ENCODE peak calls at places on chromosomes 2 and 18, in nine cellular contexts. E, K, G, M, L, P, A, J and W are unnamed samples.

GRCh38 chr2:149451417-149452165 is 121.2 kb downstream of the LYPD6 start:
- DNase-seq in E (no peak), K (no peak), G (no peak), M (no peak), L (no peak), P (no peak), A (no peak), J (no peak), W (no peak)

GRCh38 chr2:120904379-120904778 is 168.7 kb downstream of the GLI2 start:
- DNase-seq in E (no peak), K (no peak), G (no peak), M (no peak), L (no peak), P (no peak), A (no peak), J (no peak), W (no peak)

GRCh38 chr2:71291398-71291797 is 40.2 kb upstream of the ZNF638 start:
- DNase-seq in E (no peak), K (no peak), G (no peak), M (peak), L (no peak), P (no peak), A (no peak), J (no peak), W (no peak)

GRCh38 chr2:136129601-136130000 is 11.7 kb upstream of the CXCR4 start:
- DNase-seq in E (no peak), K (no peak), G (no peak), M (no peak), L (no peak), P (no peak), A (no peak), J (no peak), W (no peak)

GRCh38 chr2:133841905-133842304 is 273.6 kb upstream of the NCKAP5 start:
- DNase-seq in E (no peak), K (no peak), G (no peak), M (peak), L (no peak), P (no peak), A (peak), J (peak), W (no peak)

GRCh38 chr2:213013979-213014378 is 137.4 kb downstream of the IKZF2 start:
- DNase-seq in E (no peak), K (no peak), G (no peak), M (no peak), L (no peak), P (no peak), A (no peak), J (no peak), W (no peak)

GRCh38 chr2:241878007-241878970 is 8.8 kb downstream of the RTP5 start:
- DNase-seq in E (peak), K (peak), G (peak), M (peak), L (peak), P (peak), A (peak), J (peak), W (peak)

GRCh38 chr2:70467831-70468810 is 85.5 kb downstream of the TGFA start:
- DNase-seq in E (no peak), K (no peak), G (no peak), M (no peak), L (no peak), P (no peak), A (no peak), J (no peak), W (no peak)

GRCh38 chr2:59892398-59892797 is 661.1 kb downstream of the BCL11A start:
- DNase-seq in E (no peak), K (no peak), G (no peak), M (no peak), L (no peak), P (no peak), A (no peak), J (no peak), W (no peak)

GRCh38 chr2:212979799-212980198 is 171.6 kb downstream of the IKZF2 start:
- DNase-seq in E (no peak), K (no peak), G (no peak), M (no peak), L (no peak), P (no peak), A (no peak), J (no peak), W (no peak)

GRCh38 chr2:233152541-233152940 is 92.4 kb downstream of the INPP5D start:
- DNase-seq in E (no peak), K (no peak), G (no peak), M (no peak), L (no peak), P (no peak), A (no peak), J (peak), W (no peak)

GRCh38 chr18:73688851-73689659 is 458.6 kb downstream of the FBXO15 start:
- DNase-seq in E (no peak), K (no peak), G (peak), M (peak), L (no peak), P (no peak), A (peak), J (peak), W (no peak)

GRCh38 chr18:5600376-5601071 is 56.7 kb upstream of the EPB41L3 start:
- DNase-seq in E (no peak), K (no peak), G (peak), M (no peak), L (no peak), P (no peak), A (no peak), J (peak), W (no peak)

GRCh38 chr2:12675801-12676200 is 40.9 kb upstream of the TRIB2 start:
- DNase-seq in E (no peak), K (no peak), G (no peak), M (no peak), L (no peak), P (no peak), A (peak), J (peak), W (no peak)

GRCh38 chr2:41949541-41950439 is 98.0 kb upstream of the PKDCC start:
- DNase-seq in E (no peak), K (no peak), G (peak), M (no peak), L (no peak), P (no peak), A (no peak), J (no peak), W (no peak)

GRCh38 chr18:13500891-13501887 is 225.2 kb downstream of the FAM210A start:
- DNase-seq in E (peak), K (no peak), G (no peak), M (peak), L (peak), P (no peak), A (peak), J (peak), W (no peak)

GRCh38 chr2:204260906-204261305 is 284.4 kb upstream of the PARD3B start:
- DNase-seq in E (no peak), K (no peak), G (peak), M (no peak), L (no peak), P (no peak), A (no peak), J (no peak), W (no peak)

GRCh38 chr2:16640024-16640423 is 25.6 kb downstream of the CYRIA start:
- DNase-seq in E (no peak), K (no peak), G (no peak), M (no peak), L (no peak), P (no peak), A (no peak), J (no peak), W (no peak)

GRCh38 chr2:16641509-16641908 is 24.1 kb downstream of the CYRIA start:
- DNase-seq in E (no peak), K (no peak), G (no peak), M (no peak), L (no peak), P (no peak), A (no peak), J (no peak), W (no peak)

GRCh38 chr2:16639431-16639830 is 26.2 kb downstream of the CYRIA start:
- DNase-seq in E (no peak), K (no peak), G (peak), M (no peak), L (no peak), P (no peak), A (no peak), J (no peak), W (no peak)

GRCh38 chr2:16640867-16641266 is 24.8 kb downstream of the CYRIA start:
- DNase-seq in E (no peak), K (no peak), G (no peak), M (no peak), L (no peak), P (no peak), A (no peak), J (peak), W (no peak)

GRCh38 chr2:16638941-16639340 is 26.7 kb downstream of the CYRIA start:
- DNase-seq in E (no peak), K (no peak), G (no peak), M (no peak), L (no peak), P (no peak), A (no peak), J (no peak), W (no peak)
- TF ChIP-seq CTCF in E (no peak), K (no peak), G (no peak), M (no peak), L (no peak), P (no peak), A (no peak), J (no peak), W (no peak)

GRCh38 chr2:190343500-190344274 is at the start of gene INPP1:
- DNase-seq in E (peak), K (peak), G (peak), M (peak), L (peak), P (peak), A (peak), J (peak), W (peak)

GRCh38 chr2:190343170-190343499 is 254 bp upstream of the INPP1 start:
- DNase-seq in E (no peak), K (no peak), G (no peak), M (no peak), L (no peak), P (no peak), A (no peak), J (no peak), W (no peak)

GRCh38 chr2:190340369-190340768 is 3.0 kb upstream of the INPP1 start:
- DNase-seq in E (peak), K (peak), G (peak), M (peak), L (no peak), P (no peak), A (peak), J (no peak), W (no peak)

GRCh38 chr2:190342601-190343000 is 788 bp upstream of the INPP1 start:
- DNase-seq in E (no peak), K (no peak), G (no peak), M (no peak), L (no peak), P (no peak), A (no peak), J (no peak), W (no peak)

DNA sequence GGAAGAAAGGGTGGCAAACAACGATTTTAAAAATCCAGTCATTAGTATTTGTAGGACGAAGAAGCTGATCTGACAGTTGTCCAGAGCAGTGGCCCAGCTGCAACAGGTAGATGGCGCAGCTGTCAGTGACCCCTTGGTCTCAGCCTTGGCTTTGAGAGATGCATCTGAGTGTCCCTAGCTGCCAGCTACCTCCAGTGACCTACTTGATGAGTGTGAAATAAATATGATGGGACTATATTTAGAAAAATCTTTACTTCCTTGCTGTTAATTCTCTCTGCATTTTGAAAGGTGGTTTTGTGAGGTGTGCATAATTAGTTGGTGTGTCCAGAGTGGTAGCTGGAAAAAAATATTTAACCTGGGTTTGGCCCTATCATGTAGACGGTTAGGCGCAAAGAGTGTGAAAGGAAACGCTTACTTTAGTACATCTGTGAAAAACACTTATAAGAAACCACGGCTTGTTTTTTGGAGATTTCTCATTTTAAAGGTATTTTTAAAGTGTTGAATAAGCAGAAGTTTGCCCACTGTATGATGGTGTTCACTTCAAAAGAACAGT is 962 bp downstream of the INPP1 start:
- DNase-seq in E (peak), K (no peak), G (no peak), M (peak), L (peak), P (peak), A (no peak), J (no peak), W (no peak)
- TF ChIP-seq CTCF in E (peak), K (no peak), G (peak), M (peak), L (no peak), P (peak), A (peak), J (no peak), W (no peak)

GRCh38 chr2:9617749-9618148 is 13.0 kb downstream of the YWHAQ start:
- DNase-seq in E (no peak), K (no peak), G (no peak), M (no peak), L (no peak), P (no peak), A (no peak), J (peak), W (no peak)
- TF ChIP-seq CTCF in E (no peak), K (no peak), G (no peak), M (no peak), L (no peak), P (no peak), A (no peak), J (no peak), W (no peak)

DNA sequence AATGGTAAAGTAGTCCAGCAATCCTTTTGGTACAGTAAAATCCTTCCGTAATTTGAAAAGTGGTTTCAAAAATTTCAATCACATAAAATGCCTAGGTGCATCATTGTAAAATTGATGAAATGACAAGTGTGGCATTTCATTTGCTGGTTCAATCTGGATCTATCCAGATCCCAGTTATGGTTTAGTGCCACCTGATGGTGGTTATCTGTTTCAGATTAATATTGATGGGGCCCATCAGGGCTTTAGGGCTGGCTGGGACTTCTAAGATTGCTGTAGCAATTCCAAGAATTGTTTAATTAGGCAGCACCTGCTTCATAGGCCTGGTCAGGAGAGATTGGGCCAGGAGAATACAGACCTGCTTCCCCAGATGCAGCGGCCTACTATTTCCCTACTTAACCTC is 55.5 kb upstream of the PIK3C3 start:
- DNase-seq in E (no peak), K (no peak), G (no peak), M (no peak), L (no peak), P (no peak), A (no peak), J (no peak), W (no peak)
- TF ChIP-seq CTCF in E (no peak), K (no peak), G (peak), M (no peak), L (no peak), P (no peak), A (peak), J (no peak), W (no peak)

GRCh38 chr2:31986906-31987305 is 23.9 kb downstream of the MEMO1 start:
- DNase-seq in E (no peak), K (no peak), G (no peak), M (no peak), L (no peak), P (no peak), A (no peak), J (no peak), W (no peak)

GRCh38 chr2:31980674-31981356 is 30.0 kb downstream of the MEMO1 start:
- DNase-seq in E (no peak), K (no peak), G (peak), M (no peak), L (no peak), P (peak), A (peak), J (peak), W (no peak)

GRCh38 chr2:31979966-31980365 is 30.8 kb downstream of the MEMO1 start:
- DNase-seq in E (no peak), K (no peak), G (no peak), M (no peak), L (no peak), P (no peak), A (no peak), J (no peak), W (no peak)

GRCh38 chr2:31987454-31987853 is 23.4 kb downstream of the MEMO1 start:
- DNase-seq in E (no peak), K (no peak), G (no peak), M (peak), L (no peak), P (no peak), A (peak), J (peak), W (no peak)

DNA sequence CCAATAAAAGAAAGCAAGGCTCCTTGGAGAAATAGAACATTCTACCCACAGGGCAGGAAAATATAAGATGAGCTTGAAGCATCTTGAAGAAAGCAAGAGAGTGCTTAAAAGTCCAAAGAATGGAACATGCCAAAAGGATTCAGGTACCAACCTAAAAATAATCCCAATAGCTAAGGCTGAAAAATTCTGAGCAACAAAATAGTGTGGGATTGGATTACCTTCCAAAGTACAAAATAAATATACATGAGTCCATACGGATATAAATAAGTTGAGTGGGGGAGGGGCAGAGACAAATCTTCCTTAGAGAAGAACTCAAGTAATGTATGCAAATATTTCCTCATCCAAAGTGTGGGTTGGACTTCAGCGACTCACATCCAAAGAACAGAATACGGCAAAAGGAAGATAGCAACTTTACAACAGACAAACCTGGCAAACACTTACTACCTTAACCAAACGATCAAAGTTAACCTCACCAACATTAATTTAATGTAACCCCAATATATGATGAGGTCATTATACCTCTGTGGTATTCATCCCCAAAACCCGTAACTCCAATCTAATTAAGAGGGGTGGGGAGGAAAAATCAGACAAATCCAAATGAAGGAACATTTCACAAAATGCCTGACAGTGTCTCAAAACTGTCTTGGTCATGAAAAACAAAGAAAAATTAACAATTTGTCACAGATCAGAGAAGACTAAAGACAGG is 26.9 kb downstream of the MEMO1 start:
- DNase-seq in E (no peak), K (no peak), G (no peak), M (no peak), L (no peak), P (no peak), A (no peak), J (peak), W (no peak)
- TF ChIP-seq CTCF in E (no peak), K (no peak), G (no peak), M (no peak), L (no peak), P (no peak), A (no peak), J (no peak), W (no peak)

DNA sequence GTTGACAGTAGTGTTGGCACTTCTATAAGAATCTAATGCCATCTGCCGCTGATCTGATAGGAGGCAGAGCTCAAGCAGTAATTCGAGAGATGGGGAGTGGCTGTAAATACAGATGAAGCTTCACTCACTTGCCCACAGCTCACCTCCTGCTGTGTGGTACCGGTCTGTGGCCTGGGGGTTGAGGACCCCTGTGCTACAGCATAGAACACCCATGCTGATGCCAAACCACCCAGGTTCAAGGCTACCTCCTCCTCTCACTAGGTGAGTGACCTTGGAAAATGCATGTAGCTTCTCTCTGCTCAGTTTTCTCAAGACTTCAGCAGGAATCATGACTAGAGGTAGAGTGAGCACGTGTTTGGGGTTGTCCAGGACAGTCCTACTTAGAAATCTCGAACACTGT is 263.4 kb downstream of the SH3BP4 start:
- DNase-seq in E (no peak), K (no peak), G (no peak), M (no peak), L (no peak), P (no peak), A (no peak), J (no peak), W (no peak)
- TF ChIP-seq CTCF in E (no peak), K (no peak), G (no peak), M (no peak), L (no peak), P (no peak), A (no peak), J (no peak), W (no peak)

DNA sequence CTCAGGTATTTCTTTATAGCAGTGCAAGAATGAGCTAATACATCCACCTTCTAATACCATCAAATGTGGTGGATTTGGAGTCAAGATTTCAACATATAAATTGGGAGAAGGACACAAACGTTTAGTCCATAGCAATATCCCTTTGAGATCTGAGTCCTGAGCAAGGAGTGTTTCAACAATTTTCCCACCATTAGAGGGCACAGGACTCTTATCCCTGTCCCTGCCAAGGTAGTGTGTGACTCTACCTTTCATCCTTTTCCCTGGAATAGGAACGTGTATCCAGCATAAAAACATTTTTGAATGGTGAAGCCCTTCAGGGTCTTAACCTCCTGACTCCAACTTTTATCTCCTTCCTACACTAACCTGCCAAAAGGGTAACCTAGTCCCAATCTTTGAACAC is 181.3 kb upstream of the SRD5A2 start:
- DNase-seq in E (no peak), K (no peak), G (no peak), M (no peak), L (no peak), P (no peak), A (no peak), J (no peak), W (no peak)
- TF ChIP-seq CTCF in E (no peak), K (no peak), G (no peak), M (no peak), L (no peak), P (no peak), A (no peak), J (no peak), W (no peak)

GRCh38 chr2:188294547-188294946 is 2.9 kb downstream of the GULP1 start:
- DNase-seq in E (no peak), K (no peak), G (no peak), M (no peak), L (no peak), P (no peak), A (no peak), J (peak), W (no peak)

GRCh38 chr2:188293601-188294482 is 2.2 kb downstream of the GULP1 start:
- DNase-seq in E (peak), K (no peak), G (peak), M (peak), L (peak), P (no peak), A (peak), J (peak), W (no peak)

GRCh38 chr2:188292446-188293239 is 969 bp downstream of the GULP1 start:
- DNase-seq in E (peak), K (peak), G (peak), M (peak), L (peak), P (no peak), A (peak), J (peak), W (no peak)

GRCh38 chr2:188291142-188291616 is 495 bp upstream of the GULP1 start:
- DNase-seq in E (peak), K (no peak), G (peak), M (no peak), L (peak), P (no peak), A (no peak), J (peak), W (no peak)

GRCh38 chr2:188291617-188292445 is at the start of gene GULP1:
- DNase-seq in E (peak), K (peak), G (peak), M (peak), L (peak), P (peak), A (peak), J (peak), W (no peak)
- TF ChIP-seq CTCF in E (peak), K (no peak), G (peak), M (peak), L (peak), P (no peak), A (peak), J (peak), W (no peak)

GRCh38 chr2:30721668-30722647 is 85.3 kb downstream of the CAPN13 start:
- DNase-seq in E (no peak), K (no peak), G (no peak), M (no peak), L (no peak), P (no peak), A (no peak), J (no peak), W (no peak)
- TF ChIP-seq CTCF in E (no peak), K (no peak), G (no peak), M (no peak), L (no peak), P (no peak), A (no peak), J (no peak), W (no peak)